ENCODE peak calls at places on chromosomes 6 and 20, in six cellular contexts. D is NCI-H146; L is H54; U is effector memory CD8-positive, alpha-beta T cell; G is foreskin fibroblast; O is foreskin keratinocyte. V is an unnamed sample.
A peak's percentile ranks its signal among the peaks of the same experiment; 100 is the strongest.

GRCh38 chr6:50819527-50819905 is 845 bp downstream of the TFAP2B start:
- DNase-seq in D (no peak), L (no peak), U (no peak), G (peak; percentile 3), O (no peak), V (no peak)

GRCh38 chr6:118808794-118809668 is 84.9 kb upstream of the ASF1A start:
- DNase-seq in D (no peak), L (no peak), U (peak; percentile 28), G (no peak), O (no peak), V (no peak)

GRCh38 chr20:57881466-57882405 is 171.9 kb upstream of the PMEPA1 start:
- DNase-seq in D (peak; percentile 43), L (no peak), U (no peak), G (no peak), O (no peak), V (no peak)

GRCh38 chr6:8633762-8634161 is 198.4 kb upstream of the SLC35B3 start:
- DNase-seq in D (no peak), L (no peak), U (no peak), G (no peak), O (no peak), V (no peak)

GRCh38 chr6:113629940-113630339 is 227.2 kb upstream of the MARCKS start:
- DNase-seq in D (no peak), L (no peak), U (no peak), G (no peak), O (no peak), V (no peak)

GRCh38 chr6:129667034-129667433 is 42.9 kb downstream of the ARHGAP18 start:
- DNase-seq in D (no peak), L (no peak), U (no peak), G (no peak), O (no peak), V (no peak)

GRCh38 chr6:53361549-53362031 is 12.8 kb upstream of the ELOVL5 start:
- DNase-seq in D (no peak), L (peak; percentile 28), U (peak; percentile 68), G (peak; percentile 77), O (peak; percentile 36), V (no peak)

GRCh38 chr6:75202676-75203131 is 3.1 kb downstream of the COL12A1 start:
- DNase-seq in D (no peak), L (no peak), U (no peak), G (no peak), O (no peak), V (no peak)

GRCh38 chr6:381742-382461 is 9.7 kb upstream of the IRF4 start:
- DNase-seq in D (no peak), L (no peak), U (no peak), G (no peak), O (no peak), V (no peak)

GRCh38 chr6:125477849-125478248 is 176.1 kb upstream of the HDDC2 start:
- DNase-seq in D (no peak), L (no peak), U (no peak), G (no peak), O (no peak), V (no peak)